ENCODE peak calls at places on chromosomes 16 and 17, in six cellular contexts. M is GM12878, U is K562, P is endothelial cell of umbilical vein, G is NB4, Y is HepG2. T is an unnamed sample.

GRCh38 chr17:16975744-16976625 is 4.1 kb upstream of the TNFRSF13B start:
- DNase-seq in M (peak), Y (no peak), G (no peak), U (no peak), P (no peak), T (no peak)

GRCh38 chr16:835373-835772 is 34.8 kb upstream of the GNG13 start:
- DNase-seq in G (no peak), Y (no peak), U (no peak), M (no peak), P (no peak), T (no peak)

GRCh38 chr17:35766903-35767510 is 6.3 kb downstream of the C17orf50 start:
- DNase-seq in P (peak), Y (no peak), U (no peak), G (peak), M (no peak), T (peak)

GRCh38 chr17:29256735-29257466 is 10.2 kb downstream of the CRYBA1 start:
- DNase-seq in G (no peak), U (no peak), M (no peak), P (no peak), Y (no peak), T (no peak)

GRCh38 chr16:59593256-59593655 is 859.1 kb upstream of the GOT2 start:
- DNase-seq in Y (no peak), U (no peak), P (no peak), M (no peak), G (no peak), T (no peak)

GRCh38 chr17:70110443-70110880 is 35.4 kb downstream of the KCNJ16 start:
- DNase-seq in U (no peak), P (peak), G (no peak), M (no peak), Y (no peak), T (no peak)

GRCh38 chr17:58312021-58312630 is 16.5 kb downstream of the TSPOAP1 start:
- DNase-seq in P (no peak), G (no peak), U (no peak), M (no peak), Y (no peak), T (no peak)

GRCh38 chr17:52027081-52027480 is 131.4 kb downstream of the CA10 start:
- DNase-seq in G (no peak), M (no peak), Y (no peak), P (no peak), U (no peak), T (no peak)

GRCh38 chr17:79192503-79193500 is 118.2 kb downstream of the ENGASE start:
- DNase-seq in P (peak), U (peak), G (peak), M (no peak), Y (no peak), T (no peak)

GRCh38 chr17:74008196-74008595 is 195.3 kb upstream of the RPL38 start:
- DNase-seq in G (peak), P (no peak), M (no peak), U (peak), Y (peak), T (peak)

GRCh38 chr17:3040882-3041281 is 22.5 kb downstream of the OR1D5 start:
- DNase-seq in U (no peak), M (no peak), Y (no peak), G (no peak), P (no peak), T (no peak)

GRCh38 chr17:63740464-63741181 is 976 bp downstream of the STRADA start:
- DNase-seq in G (no peak), M (no peak), P (peak), Y (no peak), U (peak), T (no peak)

GRCh38 chr17:76023900-76024237 is 3.2 kb downstream of the EVPL start:
- DNase-seq in U (no peak), M (no peak), G (no peak), Y (no peak), P (no peak), T (no peak)

GRCh38 chr17:82463881-82464566 is 5.5 kb downstream of the NARF start:
- DNase-seq in P (no peak), U (no peak), G (no peak), Y (no peak), M (no peak), T (no peak)

GRCh38 chr17:68906638-68907037 is 48.6 kb downstream of the ABCA8 start:
- DNase-seq in M (no peak), Y (peak), U (no peak), G (no peak), P (no peak), T (peak)

GRCh38 chr16:53232826-53233529 is 178.2 kb downstream of the CHD9 start:
- DNase-seq in G (no peak), U (no peak), Y (no peak), M (no peak), P (no peak), T (no peak)

GRCh38 chr17:28916302-28916934 is 13.5 kb upstream of the DHRS13 start:
- DNase-seq in M (no peak), P (peak), U (no peak), Y (peak), G (peak), T (peak)

GRCh38 chr16:89848974-89849373 is 20.7 kb downstream of the SPIRE2 start:
- DNase-seq in M (no peak), G (no peak), P (no peak), Y (no peak), U (no peak), T (no peak)

DNA sequence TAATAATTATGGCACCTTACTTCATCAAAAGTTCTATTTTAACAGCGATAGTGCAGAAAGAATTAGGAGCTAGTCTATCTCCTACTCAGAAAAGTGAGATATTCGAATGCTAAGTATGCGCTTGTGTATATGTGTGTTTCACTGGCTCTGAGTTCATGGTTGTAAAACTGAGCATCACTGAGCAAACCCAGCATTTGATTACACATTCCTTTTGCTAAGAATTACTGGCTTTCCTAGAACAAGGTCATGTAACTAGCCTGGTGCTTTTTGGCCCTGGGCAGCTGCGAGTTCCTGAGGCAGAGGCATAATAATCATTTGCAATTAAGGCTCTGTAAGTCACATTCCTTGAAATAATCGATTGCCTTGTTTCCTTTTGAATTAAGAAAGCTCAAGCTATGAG is 157.2 kb downstream of the SNX29 start:
- DNase-seq in Y (no peak), G (no peak), U (no peak), P (no peak), M (no peak), T (no peak)
- TF ChIP-seq MYC in Y (no peak), G (no peak), U (no peak), P (no peak), M (no peak), T (no peak)

GRCh38 chr16:66502020-66502913 is 47.7 kb downstream of the TK2 start:
- DNase-seq in U (no peak), M (no peak), P (no peak), G (peak), Y (peak), T (no peak)
- TF ChIP-seq MYC in U (no peak), M (no peak), P (no peak), G (no peak), Y (no peak), T (no peak)

GRCh38 chr16:11423315-11424117 is 78.3 kb downstream of the RMI2 start:
- DNase-seq in M (peak), U (no peak), Y (no peak), P (no peak), G (peak), T (no peak)

GRCh38 chr16:11420895-11421294 is 75.6 kb downstream of the RMI2 start:
- DNase-seq in G (no peak), M (no peak), P (no peak), Y (no peak), U (no peak), T (no peak)

GRCh38 chr16:11425140-11425539 is 79.9 kb downstream of the RMI2 start:
- DNase-seq in U (no peak), G (peak), Y (no peak), P (no peak), M (no peak), T (no peak)

GRCh38 chr16:11424118-11424460 is 78.8 kb downstream of the RMI2 start:
- DNase-seq in G (no peak), Y (no peak), P (no peak), M (no peak), U (no peak), T (no peak)

DNA sequence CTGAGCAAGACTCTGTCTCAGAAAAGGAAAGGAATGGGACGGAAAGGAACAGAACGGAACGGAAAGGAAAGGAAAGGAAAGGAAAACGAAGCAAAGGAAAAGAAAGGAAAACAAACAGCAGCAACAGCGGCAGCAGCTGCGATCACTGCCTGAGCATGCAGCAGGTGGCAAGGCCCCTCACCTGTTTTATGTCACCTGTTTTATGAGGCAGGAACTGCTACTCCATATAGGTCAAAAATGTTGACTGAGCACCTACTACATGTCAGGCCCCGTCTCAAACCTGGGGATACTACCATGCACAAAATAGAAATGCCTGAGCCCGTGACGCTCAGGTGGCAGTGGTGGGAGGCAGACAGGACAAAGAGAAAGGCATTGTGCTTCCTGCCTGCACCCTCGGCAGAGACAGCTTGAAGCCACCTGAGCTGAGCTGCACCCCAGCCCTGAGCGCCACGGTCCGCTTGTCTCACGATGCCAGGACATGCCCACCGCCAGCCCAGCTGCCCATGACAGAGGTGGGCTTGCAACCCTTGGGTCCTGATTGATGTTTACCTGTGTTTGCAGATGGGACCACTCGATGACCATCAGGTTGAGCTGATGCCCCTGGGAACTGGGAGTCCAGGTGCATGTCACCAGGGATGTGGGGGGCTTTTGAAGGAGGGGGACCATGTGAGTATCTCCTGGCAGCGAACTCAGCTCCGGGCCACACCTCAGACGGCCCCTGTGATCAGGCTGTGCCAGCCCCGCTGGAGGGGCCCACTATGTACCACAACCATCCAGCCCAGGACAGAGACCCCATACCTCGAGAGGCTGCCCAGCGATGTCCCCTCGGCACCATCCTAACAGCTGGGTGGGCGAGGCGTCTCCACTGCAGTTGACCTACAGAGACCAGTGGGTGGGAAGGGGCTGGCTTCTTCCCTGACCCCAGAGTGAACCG is 77.4 kb downstream of the RMI2 start:
- DNase-seq in G (no peak), U (no peak), Y (no peak), M (no peak), P (no peak), T (no peak)
- TF ChIP-seq MYC in G (no peak), U (no peak), Y (no peak), M (no peak), P (no peak), T (no peak)

GRCh38 chr16:75266738-75267630 is 15.6 kb upstream of the BCAR1 start:
- DNase-seq in G (no peak), Y (no peak), U (no peak), M (no peak), P (no peak), T (no peak)

GRCh38 chr16:75264531-75264998 is 13.1 kb upstream of the BCAR1 start:
- DNase-seq in G (no peak), M (no peak), Y (no peak), P (peak), U (no peak), T (no peak)

GRCh38 chr16:75267631-75268264 is 16.3 kb upstream of the BCAR1 start:
- DNase-seq in G (no peak), P (peak), M (no peak), U (no peak), Y (peak), T (peak)

GRCh38 chr16:75264999-75265910 is 13.8 kb upstream of the BCAR1 start:
- DNase-seq in Y (no peak), U (no peak), M (no peak), P (no peak), G (no peak), T (no peak)

DNA sequence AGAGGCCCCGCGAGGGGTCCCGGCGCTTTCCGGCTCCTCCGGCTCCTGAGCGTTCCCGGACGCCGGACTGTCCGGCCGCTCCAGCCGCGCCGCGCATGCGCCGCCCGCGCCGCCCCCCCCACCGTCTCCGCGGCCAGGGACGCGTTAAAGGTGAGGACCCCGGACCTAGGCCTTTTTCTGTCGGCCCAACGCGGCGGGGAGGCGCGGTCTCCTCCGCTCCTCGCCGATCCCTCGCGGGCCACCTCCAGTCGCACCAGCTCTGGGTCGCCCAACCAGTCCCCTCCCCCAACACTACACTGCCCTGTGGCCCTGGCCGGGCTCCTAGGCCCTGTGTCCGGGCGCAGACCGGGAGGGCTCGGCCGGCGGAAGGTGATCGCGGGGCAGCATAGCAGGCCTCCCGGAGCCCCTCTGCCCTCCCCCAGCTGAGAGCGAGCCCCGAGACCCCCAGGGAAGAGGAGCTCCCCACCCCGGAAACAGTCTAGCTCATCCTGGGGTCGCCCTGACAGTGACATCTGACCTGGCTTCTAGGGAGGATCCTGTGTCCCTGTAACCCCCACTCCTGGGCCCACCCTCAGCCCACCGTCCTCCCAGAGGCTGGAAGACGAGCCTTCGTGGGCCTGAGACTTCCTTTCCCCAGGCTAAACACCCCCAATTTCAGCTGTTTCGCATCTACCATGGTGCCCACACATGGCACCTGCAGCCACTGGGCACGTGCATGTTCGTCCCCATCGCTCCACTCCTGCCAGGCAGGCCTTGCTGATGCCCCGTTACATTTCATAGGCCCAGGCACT is 14.7 kb upstream of the BCAR1 start:
- DNase-seq in U (peak), P (peak), Y (peak), G (no peak), M (no peak), T (peak)
- TF ChIP-seq MYC in U (peak), P (no peak), Y (peak), G (no peak), M (no peak), T (no peak)

DNA sequence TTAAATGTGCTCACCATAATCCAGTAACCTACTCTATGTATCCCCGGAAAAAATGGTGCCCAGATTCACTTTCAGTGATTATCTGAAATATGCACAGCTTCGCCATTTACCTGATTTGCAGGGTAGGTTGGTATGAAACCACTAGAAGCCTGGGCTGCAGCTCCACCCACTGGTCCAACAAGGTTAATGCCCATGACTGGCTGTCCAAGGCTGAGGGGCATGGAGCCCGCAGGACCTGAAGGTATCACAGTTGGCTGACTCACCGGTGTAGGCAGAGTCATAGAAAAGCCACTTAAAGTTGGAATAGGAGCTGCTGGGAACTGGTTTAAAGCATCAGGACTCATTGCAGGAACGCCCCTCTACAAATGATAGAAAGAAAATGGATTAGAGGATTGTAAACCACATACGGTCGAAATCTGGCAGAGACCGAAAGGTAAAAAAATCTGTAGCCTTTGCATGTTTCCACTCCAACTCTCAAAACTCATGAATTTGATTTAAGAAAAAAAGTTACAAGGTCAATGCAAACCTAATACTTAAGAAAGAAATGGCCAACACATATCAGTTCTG is 38.6 kb downstream of the SYNRG start:
- DNase-seq in M (no peak), G (peak), P (peak), U (peak), Y (peak), T (peak)
- TF ChIP-seq MYC in M (no peak), G (no peak), P (no peak), U (no peak), Y (no peak), T (no peak)